ENCODE peak calls at places on chromosomes 6 and 20, in five cellular contexts. O is stimulated activated CD4-positive, alpha-beta T cell treated with anti-CD3 and anti-CD28 coated beads, Interleukin-12 subunit alpha, Interleukin-12 subunit beta, amount 100 ng/mL, for 4 hours; I is fibroblast of villous mesenchyme; U is RWPE1; J is Calu3. S is an unnamed sample.
A peak's percentile ranks its signal among the peaks of the same experiment; 100 is the strongest.

GRCh38 chr6:2764610-2765165 is 505 bp upstream of the WRNIP1 start:
- DNase-seq in O (peak; percentile 39), I (peak; percentile 76), U (peak; percentile 53), J (peak; percentile 36), S (no peak)

GRCh38 chr6:162497371-162497770 is 230.2 kb downstream of the PRKN start:
- DNase-seq in O (no peak), I (no peak), U (no peak), J (no peak), S (no peak)

GRCh38 chr6:35596448-35597442 is 84.0 kb upstream of the TULP1 start:
- DNase-seq in O (no peak), I (peak; percentile 96), U (peak; percentile 74), J (no peak), S (no peak)

GRCh38 chr20:44414808-44415207 is 59.3 kb downstream of the HNF4A start:
- DNase-seq in O (no peak), I (no peak), U (no peak), J (no peak), S (no peak)

GRCh38 chr6:90219168-90219985 is 77.3 kb downstream of the BACH2 start:
- DNase-seq in O (no peak), I (peak; percentile 90), U (no peak), J (no peak), S (peak; percentile 39)

GRCh38 chr20:40956926-40957760 is 71.5 kb upstream of the TOP1 start:
- DNase-seq in O (no peak), I (no peak), U (no peak), J (no peak), S (no peak)

GRCh38 chr20:46388201-46388836 is 18.1 kb downstream of the ELMO2 start:
- DNase-seq in O (no peak), I (no peak), U (no peak), J (no peak), S (no peak)

GRCh38 chr20:2948968-2949367 is 75.7 kb downstream of the PTPRA start:
- DNase-seq in O (no peak), I (no peak), U (no peak), J (no peak), S (no peak)

GRCh38 chr6:2793491-2794151 is 28.4 kb downstream of the WRNIP1 start:
- DNase-seq in O (no peak), I (no peak), U (no peak), J (no peak), S (no peak)

GRCh38 chr6:116370717-116371383 is at the start of gene DSE:
- DNase-seq in O (peak; percentile 63), I (peak; percentile 90), U (peak; percentile 76), J (peak; percentile 73), S (peak; percentile 54)

GRCh38 chr20:31930758-31931157 is 21.1 kb downstream of the PDRG1 start:
- DNase-seq in O (no peak), I (no peak), U (no peak), J (no peak), S (no peak)

GRCh38 chr6:161917645-161918044 is 643.8 kb upstream of the AGPAT4 start:
- DNase-seq in O (no peak), I (no peak), U (no peak), J (no peak), S (no peak)

GRCh38 chr6:36657265-36657664 is 21.2 kb upstream of the CDKN1A start:
- DNase-seq in O (no peak), I (no peak), U (no peak), J (no peak), S (no peak)

GRCh38 chr20:64121586-64121985 is 14.2 kb upstream of the NPBWR2 start:
- DNase-seq in O (no peak), I (no peak), U (no peak), J (no peak), S (no peak)

GRCh38 chr20:10741060-10741459 is 67.3 kb upstream of the JAG1 start:
- DNase-seq in O (no peak), I (no peak), U (no peak), J (no peak), S (no peak)

GRCh38 chr6:5190467-5190866 is 70.3 kb downstream of the LYRM4 start:
- DNase-seq in O (no peak), I (peak; percentile 97), U (peak; percentile 76), J (no peak), S (no peak)

GRCh38 chr20:47038581-47039560 is 144.2 kb downstream of the EYA2 start:
- DNase-seq in O (no peak), I (no peak), U (no peak), J (no peak), S (no peak)

GRCh38 chr6:168390746-168391400 is 50.1 kb upstream of the SMOC2 start:
- DNase-seq in O (no peak), I (no peak), U (no peak), J (peak; percentile 35), S (no peak)

GRCh38 chr6:17367868-17368267 is 25.5 kb upstream of the CAP2 start:
- DNase-seq in O (no peak), I (no peak), U (no peak), J (no peak), S (no peak)

GRCh38 chr6:134287863-134288537 is 29.9 kb downstream of the SGK1 start:
- DNase-seq in O (no peak), I (peak; percentile 91), U (no peak), J (no peak), S (no peak)

GRCh38 chr20:54995553-54995952 is 520.2 kb downstream of the DOK5 start:
- DNase-seq in O (no peak), I (no peak), U (peak; percentile 21), J (no peak), S (no peak)

GRCh38 chr20:1539816-1540215 is 17.7 kb downstream of the SIRPD start:
- DNase-seq in O (no peak), I (no peak), U (no peak), J (no peak), S (no peak)

GRCh38 chr6:123224077-123224476 is 228.0 kb downstream of the CLVS2 start:
- DNase-seq in O (no peak), I (no peak), U (no peak), J (no peak), S (no peak)

GRCh38 chr6:148295261-148295887 is 47.3 kb upstream of the SASH1 start:
- DNase-seq in O (no peak), I (no peak), U (no peak), J (no peak), S (no peak)

GRCh38 chr6:18117136-18117535 is 5.3 kb downstream of the NHLRC1 start:
- DNase-seq in O (no peak), I (no peak), U (no peak), J (no peak), S (no peak)

GRCh38 chr6:144286503-144287393 is 1.6 kb downstream of the UTRN start:
- DNase-seq in O (no peak), I (peak; percentile 95), U (peak; percentile 85), J (peak; percentile 68), S (peak; percentile 48)

GRCh38 chr6:110270166-110270565 is 88.0 kb downstream of the METTL24 start:
- DNase-seq in O (no peak), I (no peak), U (no peak), J (no peak), S (no peak)

GRCh38 chr6:133820208-133820607 is 68.7 kb upstream of the TCF21 start:
- DNase-seq in O (no peak), I (no peak), U (no peak), J (no peak), S (no peak)

GRCh38 chr20:41330343-41330720 is 10.3 kb upstream of the LPIN3 start:
- DNase-seq in O (no peak), I (peak; percentile 48), U (no peak), J (no peak), S (no peak)

GRCh38 chr6:169890901-169891300 is 139.5 kb downstream of the ERMARD start:
- DNase-seq in O (no peak), I (no peak), U (no peak), J (no peak), S (no peak)

GRCh38 chr20:21520702-21521595 is 7.1 kb upstream of the NKX2-2 start:
- DNase-seq in O (no peak), I (no peak), U (no peak), J (no peak), S (peak; percentile 7)

GRCh38 chr6:105364243-105364642 is 38.6 kb downstream of the PREP start:
- DNase-seq in O (no peak), I (no peak), U (peak; percentile 63), J (no peak), S (no peak)

GRCh38 chr6:105326216-105326615 is 76.7 kb downstream of the PREP start:
- DNase-seq in O (no peak), I (peak; percentile 55), U (no peak), J (no peak), S (no peak)

GRCh38 chr6:3139090-3139903 is 18.0 kb downstream of the TUBB2A start:
- DNase-seq in O (no peak), I (peak; percentile 84), U (peak; percentile 79), J (no peak), S (no peak)

GRCh38 chr20:53597085-53597482 is 3.4 kb upstream of the ZNF217 start:
- DNase-seq in O (no peak), I (peak; percentile 73), U (no peak), J (no peak), S (no peak)

GRCh38 chr6:42222450-42222849 is 4.8 kb upstream of the MRPS10 start:
- DNase-seq in O (no peak), I (no peak), U (no peak), J (no peak), S (no peak)

GRCh38 chr6:163745566-163746400 is 331.3 kb downstream of the QKI start:
- DNase-seq in O (no peak), I (peak; percentile 48), U (peak; percentile 93), J (no peak), S (peak; percentile 28)

GRCh38 chr6:32852844-32853540 is 512 bp downstream of the TAP1 start:
- DNase-seq in O (peak; percentile 54), I (peak; percentile 33), U (peak; percentile 35), J (peak; percentile 64), S (no peak)

GRCh38 chr20:40506567-40506966 is 182.5 kb downstream of the MAFB start:
- DNase-seq in O (no peak), I (peak; percentile 89), U (peak; percentile 99), J (peak; percentile 94), S (no peak)

S was measured in neural crest cell.